ENCODE peak calls at places on chromosomes 12 and 14, in six cellular contexts. Y, K, E, V, Z and U are unnamed samples.

GRCh38 chr14:60064491-60065072 is 27.1 kb upstream of the PCNX4 start:
- DNase-seq in Y (peak), K (no peak), E (no peak), V (no peak), Z (no peak), U (no peak)

GRCh38 chr14:96408608-96409007 is 16.7 kb downstream of the AK7 start:
- DNase-seq in Y (no peak), K (no peak), E (no peak), V (no peak), Z (no peak), U (no peak)

GRCh38 chr14:25350802-25351201 is 300.9 kb upstream of the STXBP6 start:
- DNase-seq in Y (no peak), K (peak), E (no peak), V (no peak), Z (no peak), U (no peak)

GRCh38 chr14:22811752-22812151 is 3.5 kb downstream of the SLC7A7 start:
- DNase-seq in Y (peak), K (no peak), E (no peak), V (no peak), Z (no peak), U (no peak)

GRCh38 chr12:85829391-85829790 is 6.8 kb downstream of the RASSF9 start:
- DNase-seq in Y (peak), K (no peak), E (no peak), V (no peak), Z (no peak), U (no peak)

GRCh38 chr12:89060133-89060532 is 292.2 kb downstream of the DUSP6 start:
- DNase-seq in Y (peak), K (no peak), E (no peak), V (no peak), Z (no peak), U (no peak)

GRCh38 chr14:28102814-28103213 is 663.8 kb upstream of the FOXG1 start:
- DNase-seq in Y (no peak), K (no peak), E (no peak), V (no peak), Z (no peak), U (peak)

GRCh38 chr14:23513005-23513412 is 38.6 kb downstream of the ZFHX2 start:
- DNase-seq in Y (no peak), K (no peak), E (no peak), V (no peak), Z (no peak), U (no peak)

GRCh38 chr12:571795-572531 is 91.3 kb downstream of the NINJ2 start:
- DNase-seq in Y (no peak), K (peak), E (peak), V (no peak), Z (no peak), U (peak)

GRCh38 chr12:22201101-22201500 is 133.4 kb downstream of the ST8SIA1 start:
- DNase-seq in Y (no peak), K (no peak), E (no peak), V (no peak), Z (no peak), U (no peak)

GRCh38 chr12:88266851-88267360 is 124.8 kb downstream of the TMTC3 start:
- DNase-seq in Y (no peak), K (no peak), E (no peak), V (no peak), Z (no peak), U (no peak)

GRCh38 chr14:61489932-61490331 is 168.6 kb downstream of the PRKCH start:
- DNase-seq in Y (no peak), K (peak), E (peak), V (no peak), Z (no peak), U (no peak)

GRCh38 chr14:21978999-21979314 is 305.3 kb upstream of the OR4E1 start:
- DNase-seq in Y (no peak), K (no peak), E (no peak), V (no peak), Z (no peak), U (no peak)

GRCh38 chr12:116918464-116918863 is 7.7 kb downstream of the FBXW8 start:
- DNase-seq in Y (no peak), K (no peak), E (no peak), V (no peak), Z (no peak), U (no peak)

GRCh38 chr14:63852271-63852816 is 460 bp upstream of the SYNE2 start:
- DNase-seq in Y (peak), K (no peak), E (no peak), V (no peak), Z (no peak), U (no peak)

GRCh38 chr14:32200368-32201195 is 1.3 kb upstream of the RNU6-7 start:
- DNase-seq in Y (no peak), K (no peak), E (no peak), V (no peak), Z (no peak), U (no peak)

GRCh38 chr12:106195638-106196037 is 52.2 kb downstream of the CKAP4 start:
- DNase-seq in Y (peak), K (peak), E (peak), V (peak), Z (peak), U (no peak)

GRCh38 chr12:30515351-30515750 is 180.3 kb downstream of the IPO8 start:
- DNase-seq in Y (no peak), K (no peak), E (no peak), V (no peak), Z (no peak), U (no peak)

GRCh38 chr12:59173696-59174095 is 253.4 kb upstream of the LRIG3 start:
- DNase-seq in Y (peak), K (no peak), E (no peak), V (no peak), Z (no peak), U (no peak)

GRCh38 chr14:23362200-23362599 is 2.8 kb downstream of the EFS start:
- DNase-seq in Y (peak), K (no peak), E (no peak), V (no peak), Z (no peak), U (no peak)

GRCh38 chr14:79967453-79967852 is 243.9 kb downstream of the DIO2 start:
- DNase-seq in Y (peak), K (no peak), E (no peak), V (no peak), Z (no peak), U (no peak)

GRCh38 chr14:98904677-98905076 is 367.3 kb downstream of the BCL11B start:
- DNase-seq in Y (no peak), K (no peak), E (no peak), V (no peak), Z (no peak), U (no peak)

GRCh38 chr12:116244001-116244400 is 33.5 kb downstream of the MED13L start:
- DNase-seq in Y (peak), K (no peak), E (no peak), V (no peak), Z (no peak), U (no peak)

GRCh38 chr14:75523771-75524171 is 1.5 kb downstream of the BATF start:
- DNase-seq in Y (peak), K (no peak), E (no peak), V (no peak), Z (no peak), U (no peak)

GRCh38 chr12:121668750-121669524 is 517 bp downstream of the MORN3 start:
- DNase-seq in Y (peak), K (no peak), E (no peak), V (peak), Z (no peak), U (no peak)

GRCh38 chr12:124646385-124647230 is 79.2 kb upstream of the NCOR2 start:
- DNase-seq in Y (no peak), K (no peak), E (no peak), V (no peak), Z (no peak), U (no peak)

GRCh38 chr12:19382111-19382526 is 57.2 kb upstream of the AEBP2 start:
- DNase-seq in Y (peak), K (peak), E (no peak), V (no peak), Z (no peak), U (peak)

GRCh38 chr12:79983492-79983891 is 48.6 kb upstream of the PPP1R12A start:
- DNase-seq in Y (peak), K (no peak), E (no peak), V (no peak), Z (no peak), U (peak)

GRCh38 chr12:25764409-25764808 is 194.1 kb upstream of the RASSF8 start:
- DNase-seq in Y (no peak), K (no peak), E (no peak), V (no peak), Z (no peak), U (no peak)

DNA sequence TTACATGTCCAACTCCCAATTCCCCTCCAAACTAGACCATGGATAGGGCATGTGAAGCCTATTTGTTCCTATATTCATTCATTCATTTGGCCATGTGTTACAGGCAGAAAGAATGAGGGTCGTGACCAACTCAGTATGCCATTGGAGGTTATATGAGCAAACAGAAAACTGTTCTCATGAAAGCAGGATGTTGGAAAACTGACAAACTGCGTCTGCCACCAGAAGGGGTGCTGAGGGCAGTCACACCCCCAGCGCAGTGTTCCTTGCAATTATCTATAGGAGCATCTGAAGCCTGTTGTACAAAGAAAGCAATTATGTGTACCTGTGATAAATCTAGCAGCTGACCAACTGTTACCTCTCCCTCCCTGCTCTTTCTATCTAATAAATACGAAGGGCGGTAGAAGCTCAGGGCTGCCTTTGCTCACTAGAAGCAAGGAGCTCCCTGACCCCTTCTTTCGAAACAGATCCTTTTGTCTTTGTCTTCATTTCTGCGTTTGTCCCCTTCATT is 21.1 kb downstream of the ENTPD5 start:
- DNase-seq in Y (no peak), K (no peak), E (no peak), V (no peak), Z (no peak), U (no peak)
- TF ChIP-seq POLR2A in Y (no peak), K (no peak), E (no peak), V (no peak), Z (no peak), U (no peak)

DNA sequence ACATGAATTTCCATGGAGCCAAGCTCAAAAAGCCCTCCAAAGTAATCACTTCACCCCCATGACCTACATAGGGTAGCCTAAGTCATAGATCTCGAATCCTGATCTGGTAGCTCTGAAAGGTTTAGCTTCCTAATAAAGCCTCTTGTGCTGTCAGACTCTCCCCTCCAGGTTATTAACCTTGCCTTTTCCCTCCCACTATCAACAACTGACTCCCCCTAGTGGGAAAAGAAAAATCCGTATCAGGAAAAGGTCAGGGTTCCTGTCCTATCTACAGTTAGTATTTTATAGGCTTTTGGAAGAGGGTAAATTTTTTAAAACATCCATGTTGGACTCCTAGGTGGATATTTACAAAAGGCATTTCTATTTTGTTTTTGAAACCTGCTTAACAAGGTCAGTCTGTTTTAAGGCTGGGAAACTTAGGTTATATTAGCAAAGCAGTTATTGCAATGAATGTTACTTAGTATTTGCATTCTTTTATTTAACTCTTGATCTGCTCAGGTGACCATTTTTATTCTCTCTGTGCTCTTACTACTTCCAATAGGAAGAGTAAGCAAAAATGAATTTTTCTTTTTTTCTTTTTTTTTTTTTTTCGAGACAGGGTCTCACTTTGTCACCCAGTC is 8.0 kb downstream of the YY1 start:
- DNase-seq in Y (peak), K (no peak), E (no peak), V (no peak), Z (no peak), U (peak)
- TF ChIP-seq POLR2A in Y (no peak), K (no peak), E (no peak), V (no peak), Z (no peak), U (no peak)

GRCh38 chr14:104968153-104968527 is 10.0 kb downstream of the AHNAK2 start:
- DNase-seq in Y (peak), K (peak), E (peak), V (peak), Z (peak), U (no peak)
- TF ChIP-seq POLR2A in Y (no peak), K (no peak), E (no peak), V (no peak), Z (no peak), U (no peak)

GRCh38 chr14:102878970-102879460 is 43.4 kb upstream of the AMN start:
- DNase-seq in Y (no peak), K (no peak), E (no peak), V (no peak), Z (no peak), U (peak)

GRCh38 chr14:102882233-102882906 is 40.1 kb upstream of the AMN start:
- DNase-seq in Y (no peak), K (no peak), E (peak), V (no peak), Z (no peak), U (no peak)

GRCh38 chr14:102873546-102874061 is 48.9 kb upstream of the AMN start:
- DNase-seq in Y (no peak), K (no peak), E (no peak), V (no peak), Z (no peak), U (no peak)

GRCh38 chr14:102875652-102876051 is 46.8 kb upstream of the AMN start:
- DNase-seq in Y (peak), K (no peak), E (no peak), V (no peak), Z (no peak), U (no peak)

DNA sequence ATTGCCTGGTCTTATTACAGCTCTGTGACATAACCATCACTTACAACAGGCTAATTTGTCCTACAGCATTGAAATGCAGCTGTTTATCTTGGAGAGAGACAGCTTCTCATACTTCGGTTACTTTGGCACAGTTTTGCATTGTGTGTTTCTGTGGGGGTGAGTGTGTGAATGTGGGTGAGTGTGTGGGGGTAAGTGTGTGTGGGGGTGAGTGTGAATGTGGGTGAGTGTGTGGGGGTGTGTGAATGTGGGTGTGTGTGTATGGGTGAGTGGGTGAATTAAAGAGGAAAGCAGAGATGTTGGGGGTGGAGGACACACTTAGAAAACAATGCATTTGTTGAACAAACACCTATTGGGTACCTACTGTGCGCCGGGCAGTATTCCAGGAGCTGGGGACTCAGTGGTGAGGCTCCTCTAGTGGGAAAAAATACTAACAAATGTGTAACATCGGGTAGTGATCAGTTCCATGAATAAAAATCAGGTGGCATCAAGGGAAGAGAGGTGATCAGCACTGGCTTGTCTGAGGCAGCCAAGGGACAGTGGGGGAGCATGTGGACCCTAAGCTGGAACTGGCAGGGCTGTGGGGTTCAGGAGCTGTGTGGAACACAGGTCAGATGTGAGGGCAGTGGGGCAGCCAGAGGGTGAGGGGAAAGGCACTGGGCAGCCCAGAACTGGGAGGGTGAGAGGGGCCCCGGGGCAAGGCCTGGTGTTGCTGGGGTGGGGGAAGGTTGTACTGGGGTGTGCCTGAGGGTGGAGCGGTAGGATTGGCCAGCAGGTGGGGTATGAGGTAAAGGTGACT is 44.1 kb upstream of the AMN start:
- DNase-seq in Y (no peak), K (no peak), E (no peak), V (no peak), Z (no peak), U (no peak)
- TF ChIP-seq POLR2A in Y (no peak), K (no peak), E (no peak), V (no peak), Z (no peak), U (no peak)

DNA sequence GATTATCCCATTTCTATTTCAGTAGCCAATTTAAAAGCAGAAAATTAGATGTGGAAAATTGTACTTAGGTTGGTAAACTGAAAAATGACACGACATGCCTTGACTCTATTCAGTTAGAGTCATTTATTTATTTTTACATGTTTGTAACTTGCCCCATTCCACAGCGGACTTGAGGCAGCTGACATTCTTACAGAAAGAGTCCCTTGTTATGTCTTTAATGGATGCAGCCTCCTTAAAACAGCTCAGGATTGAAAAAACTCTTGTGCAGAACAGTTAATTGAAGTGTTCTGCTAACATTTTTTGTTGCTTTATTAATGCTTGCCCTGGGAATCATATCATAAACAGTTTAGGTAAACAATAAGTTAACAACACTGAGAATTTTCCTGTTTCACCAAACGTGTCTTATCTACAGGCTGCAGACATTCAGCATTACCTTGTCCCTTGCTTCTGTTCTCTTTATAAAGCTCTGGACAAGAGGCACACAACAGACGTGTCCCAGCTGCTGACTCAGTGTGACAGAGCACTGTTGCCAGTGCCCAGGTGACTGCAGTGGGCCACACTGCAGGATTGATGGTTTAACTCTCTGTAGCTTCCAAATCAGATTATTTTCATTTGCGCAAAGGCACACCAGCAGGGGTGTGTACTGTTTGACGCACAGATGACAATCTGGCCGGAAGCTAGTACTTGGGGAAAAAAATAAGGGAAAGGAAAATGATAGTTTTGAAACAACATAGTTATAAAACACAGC is 101.6 kb downstream of the PELI2 start:
- DNase-seq in Y (no peak), K (no peak), E (no peak), V (peak), Z (no peak), U (no peak)
- TF ChIP-seq POLR2A in Y (no peak), K (no peak), E (no peak), V (no peak), Z (no peak), U (no peak)